ENCODE peak calls at places on chromosomes 7 and 10, in four cellular contexts. One of them, this sample, is unnamed. For H3K36me3, the result is how much of the 10 kb centered on the place peaks cover.

GRCh38 chr7:151917791-151918311 is 38.4 kb upstream of the GALNTL5 start:
- DNase-seq in HepG2: no peak
- DNase-seq in SK-N-SH: no peak
- DNase-seq in MM.1S: no peak
- DNase-seq in this sample: no peak

GRCh38 chr7:48594349-48594748 is 330.0 kb upstream of the CDC14C start:
- DNase-seq in HepG2: no peak
- DNase-seq in SK-N-SH: no peak
- DNase-seq in MM.1S: no peak
- DNase-seq in this sample: no peak

GRCh38 chr10:17348111-17349008 is 106.0 kb downstream of the ST8SIA6 start:
- DNase-seq in HepG2: no peak
- DNase-seq in SK-N-SH: peak
- DNase-seq in MM.1S: no peak
- DNase-seq in this sample: peak

GRCh38 chr10:19048901-19049300 is 300 bp downstream of the MALRD1 start:
- DNase-seq in HepG2: no peak
- DNase-seq in SK-N-SH: no peak
- DNase-seq in MM.1S: no peak
- DNase-seq in this sample: no peak

GRCh38 chr10:82980321-82980720 is 1105.3 kb downstream of the NRG3 start:
- DNase-seq in HepG2: no peak
- DNase-seq in SK-N-SH: peak
- DNase-seq in MM.1S: no peak
- DNase-seq in this sample: peak

GRCh38 chr7:99379043-99379577 is 4.6 kb downstream of the ARPC1B start:
- DNase-seq in HepG2: no peak
- DNase-seq in SK-N-SH: no peak
- DNase-seq in MM.1S: peak
- DNase-seq in this sample: no peak

GRCh38 chr7:1121886-1122831 is 34.2 kb downstream of the GPER1 start:
- DNase-seq in HepG2: no peak
- DNase-seq in SK-N-SH: no peak
- DNase-seq in MM.1S: no peak
- DNase-seq in this sample: no peak

GRCh38 chr7:149005427-149006344 is 22.6 kb downstream of the PDIA4 start:
- DNase-seq in HepG2: peak
- DNase-seq in SK-N-SH: peak
- DNase-seq in MM.1S: peak
- DNase-seq in this sample: peak

GRCh38 chr10:14322531-14322930 is 8.2 kb downstream of the FRMD4A start:
- DNase-seq in HepG2: no peak
- DNase-seq in SK-N-SH: no peak
- DNase-seq in MM.1S: no peak
- DNase-seq in this sample: no peak

GRCh38 chr10:78747366-78747955 is 321.3 kb upstream of the ZMIZ1 start:
- DNase-seq in HepG2: no peak
- DNase-seq in SK-N-SH: no peak
- DNase-seq in MM.1S: no peak
- DNase-seq in this sample: no peak

GRCh38 chr7:30252885-30253795 is 31.3 kb upstream of the ZNRF2 start:
- DNase-seq in HepG2: no peak
- DNase-seq in SK-N-SH: no peak
- DNase-seq in MM.1S: no peak
- DNase-seq in this sample: no peak

DNA sequence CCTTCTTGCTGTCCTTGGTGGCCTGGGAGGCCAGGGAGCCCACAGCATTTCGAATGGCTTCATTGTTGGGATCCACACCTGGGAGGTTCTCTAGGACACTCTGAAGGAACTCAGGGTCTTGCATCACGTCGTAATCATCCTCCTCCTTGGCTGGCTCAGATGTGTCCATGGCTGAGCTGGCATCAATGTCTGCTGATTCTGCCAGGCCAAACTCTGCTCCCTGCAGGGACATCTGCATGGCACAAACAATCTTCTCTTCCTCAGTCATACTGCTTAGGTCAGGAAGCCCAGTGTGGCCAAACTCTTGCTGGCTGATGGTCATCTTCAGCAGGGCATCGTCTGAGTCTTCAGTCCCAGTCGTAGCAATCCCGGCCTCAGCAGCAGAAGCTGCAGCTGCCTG is 34.9 kb upstream of the PLCE1 start:
- DNase-seq in HepG2: no peak
- DNase-seq in SK-N-SH: no peak
- DNase-seq in MM.1S: no peak
- DNase-seq in this sample: no peak
- H3K36me3 ChIP-seq in HepG2: under half
- H3K36me3 ChIP-seq in SK-N-SH: under half
- H3K36me3 ChIP-seq in MM.1S: under half
- H3K36me3 ChIP-seq in this sample: under half

GRCh38 chr10:878895-879294 is 52.6 kb downstream of the LARP4B start:
- DNase-seq in HepG2: no peak
- DNase-seq in SK-N-SH: no peak
- DNase-seq in MM.1S: no peak
- DNase-seq in this sample: no peak

GRCh38 chr10:876442-876841 is 55.1 kb downstream of the LARP4B start:
- DNase-seq in HepG2: no peak
- DNase-seq in SK-N-SH: no peak
- DNase-seq in MM.1S: no peak
- DNase-seq in this sample: no peak

GRCh38 chr10:873020-873419 is 58.5 kb downstream of the LARP4B start:
- DNase-seq in HepG2: no peak
- DNase-seq in SK-N-SH: no peak
- DNase-seq in MM.1S: no peak
- DNase-seq in this sample: no peak

GRCh38 chr10:878333-878753 is 53.2 kb downstream of the LARP4B start:
- DNase-seq in HepG2: no peak
- DNase-seq in SK-N-SH: no peak
- DNase-seq in MM.1S: no peak
- DNase-seq in this sample: no peak
- H3K36me3 ChIP-seq in HepG2: under half
- H3K36me3 ChIP-seq in SK-N-SH: under half
- H3K36me3 ChIP-seq in MM.1S: under half
- H3K36me3 ChIP-seq in this sample: under half

GRCh38 chr10:100186813-100187212 is 984 bp upstream of the ERLIN1 start:
- DNase-seq in HepG2: no peak
- DNase-seq in SK-N-SH: peak
- DNase-seq in MM.1S: peak
- DNase-seq in this sample: peak

GRCh38 chr10:100183482-100183881 is 2.3 kb downstream of the ERLIN1 start:
- DNase-seq in HepG2: peak
- DNase-seq in SK-N-SH: no peak
- DNase-seq in MM.1S: no peak
- DNase-seq in this sample: no peak

GRCh38 chr10:100184426-100185219 is 1.2 kb downstream of the ERLIN1 start:
- DNase-seq in HepG2: peak
- DNase-seq in SK-N-SH: peak
- DNase-seq in MM.1S: peak
- DNase-seq in this sample: peak

GRCh38 chr10:100185364-100186252 is at the start of gene ERLIN1:
- DNase-seq in HepG2: peak
- DNase-seq in SK-N-SH: peak
- DNase-seq in MM.1S: peak
- DNase-seq in this sample: peak

DNA sequence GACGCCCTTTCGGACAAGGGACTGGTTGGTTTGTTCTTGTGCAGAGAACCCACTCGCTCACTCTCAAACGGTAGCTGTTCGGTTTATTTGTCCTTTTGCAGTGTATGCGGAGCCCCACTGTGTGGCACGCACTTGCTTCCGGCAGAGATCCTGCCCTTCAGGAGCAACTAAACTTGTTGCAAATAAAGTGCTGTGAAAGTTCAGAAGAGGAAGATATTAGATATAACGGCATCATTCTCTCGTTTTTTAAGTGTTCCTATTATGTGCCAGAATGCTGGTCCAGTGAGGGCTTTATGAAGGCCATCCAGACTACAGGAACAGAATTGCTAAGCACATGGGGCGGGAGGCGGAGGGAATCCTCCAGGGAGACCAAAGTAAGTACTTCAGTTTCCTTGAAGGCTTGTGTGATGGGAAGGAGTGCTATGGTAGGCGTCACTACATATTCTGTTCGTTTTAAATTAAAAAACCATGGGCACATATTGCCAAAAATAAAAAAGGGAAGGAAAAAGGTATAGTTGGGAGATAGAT is 488 bp upstream of the ERLIN1 start:
- DNase-seq in HepG2: no peak
- DNase-seq in SK-N-SH: peak
- DNase-seq in MM.1S: no peak
- DNase-seq in this sample: peak
- H3K36me3 ChIP-seq in HepG2: under half
- H3K36me3 ChIP-seq in SK-N-SH: under half
- H3K36me3 ChIP-seq in MM.1S: under half
- H3K36me3 ChIP-seq in this sample: under half

GRCh38 chr10:119367841-119368549 is 160.6 kb downstream of the GRK5 start:
- DNase-seq in HepG2: no peak
- DNase-seq in SK-N-SH: no peak
- DNase-seq in MM.1S: no peak
- DNase-seq in this sample: no peak

GRCh38 chr10:119370046-119370770 is 162.8 kb downstream of the GRK5 start:
- DNase-seq in HepG2: no peak
- DNase-seq in SK-N-SH: no peak
- DNase-seq in MM.1S: no peak
- DNase-seq in this sample: no peak

GRCh38 chr10:119368991-119369869 is 161.9 kb downstream of the GRK5 start:
- DNase-seq in HepG2: no peak
- DNase-seq in SK-N-SH: no peak
- DNase-seq in MM.1S: no peak
- DNase-seq in this sample: no peak

GRCh38 chr10:119370972-119371703 is 163.8 kb downstream of the GRK5 start:
- DNase-seq in HepG2: no peak
- DNase-seq in SK-N-SH: peak
- DNase-seq in MM.1S: no peak
- DNase-seq in this sample: no peak

GRCh38 chr10:119368581-119368980 is 161.2 kb downstream of the GRK5 start:
- DNase-seq in HepG2: no peak
- DNase-seq in SK-N-SH: no peak
- DNase-seq in MM.1S: no peak
- DNase-seq in this sample: no peak
- H3K36me3 ChIP-seq in HepG2: under half
- H3K36me3 ChIP-seq in SK-N-SH: under half
- H3K36me3 ChIP-seq in MM.1S: under half
- H3K36me3 ChIP-seq in this sample: under half

GRCh38 chr7:138656952-138657351 is 44.2 kb downstream of the SVOPL start:
- DNase-seq in HepG2: no peak
- DNase-seq in SK-N-SH: no peak
- DNase-seq in MM.1S: no peak
- DNase-seq in this sample: no peak
- H3K36me3 ChIP-seq in HepG2: under half
- H3K36me3 ChIP-seq in SK-N-SH: under half
- H3K36me3 ChIP-seq in MM.1S: under half
- H3K36me3 ChIP-seq in this sample: under half

DNA sequence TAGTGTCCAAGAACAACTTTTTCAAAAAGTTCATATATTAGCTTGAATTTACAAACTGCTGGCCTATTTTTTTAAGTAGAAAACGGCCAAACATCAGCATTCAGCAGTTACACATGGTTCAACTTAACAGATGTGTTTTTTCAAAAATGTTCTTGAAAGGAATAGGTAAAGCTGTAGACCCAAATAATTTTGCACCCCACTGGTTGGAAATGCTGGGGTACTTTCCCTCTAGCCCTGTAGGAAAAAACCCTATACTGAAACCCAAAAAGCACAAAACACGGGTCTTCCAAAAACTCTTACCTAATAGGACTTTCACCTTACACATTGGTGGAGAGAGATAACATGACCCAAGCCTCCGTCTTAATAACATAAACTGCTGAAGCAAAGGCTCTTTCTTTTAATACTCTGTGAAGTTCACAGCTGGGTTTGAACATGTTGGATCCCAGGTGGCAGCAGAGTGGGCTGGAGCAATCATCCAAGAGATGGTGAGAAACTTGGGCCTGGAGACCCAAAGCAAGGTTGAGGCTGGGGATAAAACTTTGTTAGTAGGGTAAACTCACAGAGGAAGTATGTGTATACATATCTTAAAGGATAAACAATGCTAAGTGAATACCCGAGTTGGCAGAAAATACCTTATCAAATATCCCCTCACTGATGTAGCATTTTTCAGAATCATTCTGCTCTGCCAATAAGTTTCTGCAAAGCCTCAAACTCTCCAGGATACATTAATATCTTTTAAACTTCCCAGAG is 629 bp upstream of the DNAJC9 start:
- DNase-seq in HepG2: no peak
- DNase-seq in SK-N-SH: no peak
- DNase-seq in MM.1S: peak
- DNase-seq in this sample: no peak
- H3K36me3 ChIP-seq in HepG2: under half
- H3K36me3 ChIP-seq in SK-N-SH: under half
- H3K36me3 ChIP-seq in MM.1S: under half
- H3K36me3 ChIP-seq in this sample: under half